ENCODE peak calls at places on chromosome 14, in nine cellular contexts. One of them, this sample, is unnamed.

GRCh38 chr14:97267509-97267908 is 470.3 kb downstream of the VRK1 start:
- DNase-seq in ovary: no peak
- DNase-seq in WERI-Rb-1: no peak
- DNase-seq in Caco-2: no peak
- DNase-seq in endodermal cell: no peak
- DNase-seq in mucosa of descending colon: no peak
- DNase-seq in lung: no peak
- DNase-seq in right atrium auricular region: no peak
- DNase-seq in epithelial cell of esophagus: no peak
- DNase-seq in this sample: no peak

GRCh38 chr14:96634896-96635295 is 132.7 kb downstream of the PAPOLA start:
- DNase-seq in ovary: no peak
- DNase-seq in mucosa of descending colon: no peak
- DNase-seq in lung: peak
- DNase-seq in right atrium auricular region: peak
- DNase-seq in epithelial cell of esophagus: no peak
- DNase-seq in WERI-Rb-1: no peak
- DNase-seq in endodermal cell: no peak
- DNase-seq in Caco-2: no peak
- DNase-seq in this sample: no peak

GRCh38 chr14:106586098-106586704 is 1059.8 kb downstream of the TMEM121 start:
- DNase-seq in Caco-2: peak
- DNase-seq in endodermal cell: peak
- DNase-seq in ovary: no peak
- DNase-seq in mucosa of descending colon: peak
- DNase-seq in right atrium auricular region: no peak
- DNase-seq in WERI-Rb-1: peak
- DNase-seq in epithelial cell of esophagus: no peak
- DNase-seq in lung: no peak
- DNase-seq in this sample: no peak

GRCh38 chr14:36690301-36691020 is 28.8 kb downstream of the PAX9 start:
- DNase-seq in epithelial cell of esophagus: peak
- DNase-seq in WERI-Rb-1: no peak
- DNase-seq in lung: no peak
- DNase-seq in ovary: no peak
- DNase-seq in endodermal cell: no peak
- DNase-seq in right atrium auricular region: no peak
- DNase-seq in mucosa of descending colon: no peak
- DNase-seq in Caco-2: no peak
- DNase-seq in this sample: no peak

GRCh38 chr14:105589161-105589925 is 63.0 kb downstream of the TMEM121 start:
- DNase-seq in Caco-2: no peak
- DNase-seq in lung: no peak
- DNase-seq in right atrium auricular region: no peak
- DNase-seq in ovary: no peak
- DNase-seq in WERI-Rb-1: no peak
- DNase-seq in epithelial cell of esophagus: no peak
- DNase-seq in mucosa of descending colon: no peak
- DNase-seq in endodermal cell: no peak
- DNase-seq in this sample: no peak

GRCh38 chr14:44961151-44961729 is 507 bp downstream of the KLHL28 start:
- DNase-seq in epithelial cell of esophagus: peak
- DNase-seq in lung: peak
- DNase-seq in right atrium auricular region: peak
- DNase-seq in Caco-2: peak
- DNase-seq in ovary: peak
- DNase-seq in WERI-Rb-1: peak
- DNase-seq in mucosa of descending colon: peak
- DNase-seq in endodermal cell: peak
- DNase-seq in this sample: no peak

GRCh38 chr14:39071096-39071495 is 31.9 kb downstream of the SEC23A start:
- DNase-seq in ovary: no peak
- DNase-seq in epithelial cell of esophagus: no peak
- DNase-seq in mucosa of descending colon: no peak
- DNase-seq in Caco-2: no peak
- DNase-seq in WERI-Rb-1: no peak
- DNase-seq in right atrium auricular region: no peak
- DNase-seq in endodermal cell: no peak
- DNase-seq in lung: no peak
- DNase-seq in this sample: no peak

GRCh38 chr14:91889477-91890211 is 22.3 kb upstream of the TC2N start:
- DNase-seq in endodermal cell: no peak
- DNase-seq in epithelial cell of esophagus: no peak
- DNase-seq in right atrium auricular region: no peak
- DNase-seq in mucosa of descending colon: peak
- DNase-seq in Caco-2: no peak
- DNase-seq in lung: no peak
- DNase-seq in ovary: no peak
- DNase-seq in WERI-Rb-1: peak
- DNase-seq in this sample: no peak

GRCh38 chr14:84375235-84375634 is 1154.7 kb upstream of the FLRT2 start:
- DNase-seq in epithelial cell of esophagus: no peak
- DNase-seq in mucosa of descending colon: no peak
- DNase-seq in right atrium auricular region: no peak
- DNase-seq in ovary: no peak
- DNase-seq in Caco-2: no peak
- DNase-seq in endodermal cell: no peak
- DNase-seq in lung: no peak
- DNase-seq in WERI-Rb-1: no peak
- DNase-seq in this sample: no peak

GRCh38 chr14:21771671-21772070 is 98.1 kb upstream of the OR4E1 start:
- DNase-seq in right atrium auricular region: no peak
- DNase-seq in endodermal cell: no peak
- DNase-seq in WERI-Rb-1: no peak
- DNase-seq in Caco-2: peak
- DNase-seq in mucosa of descending colon: no peak
- DNase-seq in ovary: no peak
- DNase-seq in lung: no peak
- DNase-seq in epithelial cell of esophagus: peak
- DNase-seq in this sample: no peak

GRCh38 chr14:41899416-41899815 is 292.7 kb downstream of the LRFN5 start:
- DNase-seq in lung: no peak
- DNase-seq in ovary: no peak
- DNase-seq in mucosa of descending colon: no peak
- DNase-seq in epithelial cell of esophagus: no peak
- DNase-seq in endodermal cell: no peak
- DNase-seq in Caco-2: no peak
- DNase-seq in WERI-Rb-1: no peak
- DNase-seq in right atrium auricular region: no peak
- DNase-seq in this sample: no peak

GRCh38 chr14:105294142-105294597 is 6.6 kb downstream of the BRF1 start:
- DNase-seq in ovary: no peak
- DNase-seq in mucosa of descending colon: no peak
- DNase-seq in lung: no peak
- DNase-seq in endodermal cell: no peak
- DNase-seq in Caco-2: no peak
- DNase-seq in epithelial cell of esophagus: no peak
- DNase-seq in right atrium auricular region: peak
- DNase-seq in WERI-Rb-1: no peak
- DNase-seq in this sample: no peak

GRCh38 chr14:29649170-29649569 is 278.5 kb downstream of the PRKD1 start:
- DNase-seq in Caco-2: no peak
- DNase-seq in mucosa of descending colon: no peak
- DNase-seq in endodermal cell: no peak
- DNase-seq in WERI-Rb-1: no peak
- DNase-seq in epithelial cell of esophagus: no peak
- DNase-seq in right atrium auricular region: no peak
- DNase-seq in lung: no peak
- DNase-seq in ovary: no peak
- DNase-seq in this sample: no peak

GRCh38 chr14:105207996-105208737 is 27.1 kb upstream of the NUDT14 start:
- DNase-seq in endodermal cell: no peak
- DNase-seq in WERI-Rb-1: no peak
- DNase-seq in epithelial cell of esophagus: no peak
- DNase-seq in right atrium auricular region: no peak
- DNase-seq in ovary: no peak
- DNase-seq in Caco-2: no peak
- DNase-seq in lung: no peak
- DNase-seq in mucosa of descending colon: no peak
- DNase-seq in this sample: no peak

GRCh38 chr14:50944647-50945413 is 547 bp upstream of the PYGL start:
- DNase-seq in epithelial cell of esophagus: peak
- DNase-seq in endodermal cell: no peak
- DNase-seq in right atrium auricular region: no peak
- DNase-seq in ovary: peak
- DNase-seq in Caco-2: peak
- DNase-seq in WERI-Rb-1: peak
- DNase-seq in lung: peak
- DNase-seq in mucosa of descending colon: peak
- DNase-seq in this sample: no peak

GRCh38 chr14:50943261-50943942 is 881 bp downstream of the PYGL start:
- DNase-seq in endodermal cell: peak
- DNase-seq in ovary: peak
- DNase-seq in epithelial cell of esophagus: peak
- DNase-seq in right atrium auricular region: peak
- DNase-seq in mucosa of descending colon: peak
- DNase-seq in Caco-2: peak
- DNase-seq in lung: peak
- DNase-seq in WERI-Rb-1: no peak
- DNase-seq in this sample: no peak

GRCh38 chr14:50941151-50941550 is 3.1 kb downstream of the PYGL start:
- DNase-seq in right atrium auricular region: no peak
- DNase-seq in WERI-Rb-1: no peak
- DNase-seq in ovary: no peak
- DNase-seq in epithelial cell of esophagus: peak
- DNase-seq in Caco-2: no peak
- DNase-seq in mucosa of descending colon: no peak
- DNase-seq in lung: no peak
- DNase-seq in endodermal cell: no peak
- DNase-seq in this sample: no peak

GRCh38 chr14:50946234-50946935 is 2.1 kb upstream of the PYGL start:
- DNase-seq in right atrium auricular region: no peak
- DNase-seq in epithelial cell of esophagus: no peak
- DNase-seq in lung: no peak
- DNase-seq in WERI-Rb-1: no peak
- DNase-seq in mucosa of descending colon: no peak
- DNase-seq in ovary: no peak
- DNase-seq in endodermal cell: no peak
- DNase-seq in Caco-2: no peak
- DNase-seq in this sample: no peak

DNA sequence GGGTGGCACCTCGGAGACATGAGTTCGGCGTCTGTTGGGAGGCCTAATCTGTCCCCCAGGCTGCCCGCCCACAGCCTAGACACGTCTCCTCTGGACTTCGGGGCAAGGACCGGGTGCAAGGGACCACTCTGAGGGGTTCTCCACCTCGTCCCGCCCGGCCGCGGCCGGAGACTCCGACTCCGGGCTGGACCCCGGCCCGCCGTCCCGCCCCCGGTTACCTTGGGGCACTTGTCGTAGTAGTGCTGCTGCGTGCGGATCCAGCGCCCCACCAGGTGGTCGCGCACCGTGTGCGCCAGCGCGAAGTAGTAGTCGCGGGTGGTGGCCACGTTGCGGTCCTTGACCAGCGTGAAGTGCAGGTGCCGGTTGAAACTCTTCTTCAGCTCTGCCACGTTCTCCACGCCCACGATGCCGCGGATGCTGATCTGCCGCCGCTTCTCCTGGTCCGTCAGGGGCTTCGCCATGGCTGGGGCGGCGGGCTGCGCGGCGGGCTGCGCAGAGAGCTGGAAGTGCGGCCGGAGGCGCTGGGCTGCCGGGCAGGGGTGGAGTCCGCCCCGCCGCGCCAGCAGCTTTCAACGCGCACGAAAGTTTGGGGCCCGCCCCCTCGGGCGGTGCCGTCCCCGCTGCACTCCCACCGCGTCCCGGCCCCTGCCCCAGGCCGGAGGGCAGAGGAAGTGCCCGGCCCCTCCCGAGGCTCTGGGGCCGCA is at the start of gene PYGL:
- DNase-seq in mucosa of descending colon: peak
- DNase-seq in WERI-Rb-1: peak
- DNase-seq in right atrium auricular region: peak
- DNase-seq in lung: peak
- DNase-seq in Caco-2: peak
- DNase-seq in ovary: peak
- DNase-seq in epithelial cell of esophagus: peak
- DNase-seq in endodermal cell: peak
- DNase-seq in this sample: no peak
- TF ChIP-seq CTCF in mucosa of descending colon: no peak
- TF ChIP-seq CTCF in WERI-Rb-1: peak
- TF ChIP-seq CTCF in right atrium auricular region: no peak
- TF ChIP-seq CTCF in lung: no peak
- TF ChIP-seq CTCF in Caco-2: no peak
- TF ChIP-seq CTCF in ovary: no peak
- TF ChIP-seq CTCF in epithelial cell of esophagus: no peak
- TF ChIP-seq CTCF in endodermal cell: no peak
- TF ChIP-seq CTCF in this sample: no peak

DNA sequence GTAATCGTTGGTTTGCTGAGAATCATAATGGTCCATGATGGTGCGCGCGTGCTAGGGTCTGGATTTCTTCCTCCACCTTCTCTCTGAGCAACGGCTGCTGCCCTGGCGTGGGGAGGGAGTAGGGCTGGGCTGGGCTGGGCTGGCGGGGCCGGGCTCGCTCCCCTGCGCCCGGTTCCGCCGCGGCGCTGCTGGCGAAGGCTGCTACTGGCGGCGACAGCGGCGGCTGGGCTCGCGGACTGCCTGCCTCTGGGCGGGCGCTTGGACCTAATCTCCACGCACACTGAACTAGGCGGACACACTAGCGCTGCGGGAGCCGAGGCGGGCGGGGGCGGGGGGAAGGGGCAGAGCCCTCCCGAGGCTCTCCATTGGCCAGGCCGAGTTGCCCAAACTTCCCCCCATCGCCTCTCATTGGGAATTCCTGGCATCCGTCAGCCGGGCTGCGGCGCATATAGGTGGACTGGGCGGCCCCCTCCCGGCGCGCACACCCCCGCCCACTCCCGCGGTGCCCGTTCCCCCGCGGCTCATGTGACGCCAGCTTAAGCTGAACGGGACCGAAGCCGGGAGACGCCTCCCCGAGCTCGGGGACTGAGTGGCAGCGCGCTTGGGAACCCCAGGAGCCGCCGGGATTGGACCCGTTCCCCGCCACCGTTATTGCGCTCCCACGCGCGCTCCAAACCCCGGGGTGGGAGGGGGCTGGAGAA is at the start of gene ACTN1:
- DNase-seq in WERI-Rb-1: peak
- DNase-seq in right atrium auricular region: peak
- DNase-seq in mucosa of descending colon: peak
- DNase-seq in lung: peak
- DNase-seq in Caco-2: peak
- DNase-seq in epithelial cell of esophagus: peak
- DNase-seq in ovary: peak
- DNase-seq in endodermal cell: peak
- DNase-seq in this sample: no peak
- H3K4me3 ChIP-seq in WERI-Rb-1: peak
- H3K4me3 ChIP-seq in right atrium auricular region: peak
- H3K4me3 ChIP-seq in mucosa of descending colon: peak
- H3K4me3 ChIP-seq in lung: peak
- H3K4me3 ChIP-seq in Caco-2: peak
- H3K4me3 ChIP-seq in epithelial cell of esophagus: peak
- H3K4me3 ChIP-seq in ovary: peak
- H3K4me3 ChIP-seq in endodermal cell: peak
- H3K4me3 ChIP-seq in this sample: peak

GRCh38 chr14:73949752-73950734 is at the start of the genes COQ6 and FAM161B:
- DNase-seq in right atrium auricular region: peak
- DNase-seq in endodermal cell: peak
- DNase-seq in Caco-2: peak
- DNase-seq in ovary: peak
- DNase-seq in WERI-Rb-1: peak
- DNase-seq in lung: peak
- DNase-seq in epithelial cell of esophagus: peak
- DNase-seq in mucosa of descending colon: peak
- DNase-seq in this sample: peak
- TF ChIP-seq CTCF in right atrium auricular region: no peak
- TF ChIP-seq CTCF in endodermal cell: no peak
- TF ChIP-seq CTCF in Caco-2: peak
- TF ChIP-seq CTCF in ovary: peak
- TF ChIP-seq CTCF in WERI-Rb-1: peak
- TF ChIP-seq CTCF in lung: no peak
- TF ChIP-seq CTCF in epithelial cell of esophagus: no peak
- TF ChIP-seq CTCF in mucosa of descending colon: no peak
- TF ChIP-seq CTCF in this sample: peak

GRCh38 chr14:99716091-99716849 is 32.2 kb downstream of the CYP46A1 start:
- DNase-seq in mucosa of descending colon: no peak
- DNase-seq in right atrium auricular region: peak
- DNase-seq in WERI-Rb-1: no peak
- DNase-seq in epithelial cell of esophagus: no peak
- DNase-seq in ovary: no peak
- DNase-seq in endodermal cell: no peak
- DNase-seq in lung: peak
- DNase-seq in Caco-2: no peak
- DNase-seq in this sample: no peak
- H3K4me3 ChIP-seq in mucosa of descending colon: no peak
- H3K4me3 ChIP-seq in right atrium auricular region: no peak
- H3K4me3 ChIP-seq in WERI-Rb-1: no peak
- H3K4me3 ChIP-seq in epithelial cell of esophagus: no peak
- H3K4me3 ChIP-seq in ovary: no peak
- H3K4me3 ChIP-seq in endodermal cell: no peak
- H3K4me3 ChIP-seq in lung: no peak
- H3K4me3 ChIP-seq in Caco-2: no peak
- H3K4me3 ChIP-seq in this sample: no peak